ENCODE peak calls at places on chromosomes 7 and 10, in six cellular contexts. B is Calu3; R is transverse colon; G is Caco-2; E is HFF-Myc; Y is activated CD8-positive, alpha-beta memory T cell treated with anti-CD3 and anti-CD28 coated beads for 24 hours. K is an unnamed sample.

GRCh38 chr10:48948631-48949030 is 9.0 kb upstream of the LRRC18 start:
- DNase-seq in B (no peak), R (no peak), G (no peak), E (no peak), Y (no peak), K (no peak)

GRCh38 chr10:106816318-106817085 is 348.0 kb downstream of the SORCS1 start:
- DNase-seq in B (no peak), R (peak), G (no peak), E (no peak), Y (no peak), K (no peak)

GRCh38 chr10:13922591-13922990 is 335.8 kb downstream of the PRPF18 start:
- DNase-seq in B (no peak), R (no peak), G (no peak), E (no peak), Y (no peak), K (peak)

GRCh38 chr10:84008878-84009277 is 130.4 kb upstream of the GHITM start:
- DNase-seq in B (peak), R (peak), G (no peak), E (no peak), Y (no peak), K (no peak)

GRCh38 chr7:100791881-100792666 is 35.2 kb downstream of the EPHB4 start:
- DNase-seq in B (peak), R (no peak), G (no peak), E (no peak), Y (no peak), K (no peak)

GRCh38 chr10:96482815-96483588 is 30.7 kb downstream of the TLL2 start:
- DNase-seq in B (no peak), R (no peak), G (no peak), E (no peak), Y (no peak), K (no peak)

GRCh38 chr10:31261502-31262311 is 57.3 kb upstream of the ZEB1 start:
- DNase-seq in B (no peak), R (no peak), G (no peak), E (peak), Y (no peak), K (peak)

GRCh38 chr10:129730993-129731325 is 233.1 kb downstream of the EBF3 start:
- DNase-seq in B (no peak), R (no peak), G (peak), E (no peak), Y (no peak), K (no peak)

GRCh38 chr10:35130588-35131146 is 4.0 kb downstream of the CREM start:
- DNase-seq in B (no peak), R (no peak), G (no peak), E (no peak), Y (no peak), K (no peak)

GRCh38 chr10:131119626-131120355 is 191.7 kb downstream of the TCERG1L start:
- DNase-seq in B (no peak), R (no peak), G (no peak), E (no peak), Y (no peak), K (no peak)

GRCh38 chr10:74743401-74743800 is 83.0 kb upstream of the KAT6B start:
- DNase-seq in B (no peak), R (no peak), G (peak), E (no peak), Y (peak), K (no peak)

GRCh38 chr10:11756766-11757315 is 14.7 kb downstream of the ECHDC3 start:
- DNase-seq in B (no peak), R (no peak), G (no peak), E (no peak), Y (no peak), K (no peak)

GRCh38 chr7:140404565-140405080 is 765 bp downstream of the RAB19 start:
- DNase-seq in B (no peak), R (no peak), G (no peak), E (no peak), Y (no peak), K (no peak)

GRCh38 chr10:110637558-110638053 is 6.5 kb upstream of the RBM20 start:
- DNase-seq in B (no peak), R (no peak), G (no peak), E (no peak), Y (no peak), K (no peak)

GRCh38 chr10:11663763-11664555 is 52.5 kb upstream of the USP6NL start:
- DNase-seq in B (no peak), R (peak), G (no peak), E (no peak), Y (no peak), K (no peak)